ENCODE peak calls at places on chromosomes 3 and 15, in seven cellular contexts. Z is stimulated activated naive CD8-positive, alpha-beta T cell treated with anti-CD3 and anti-CD28 coated beads, Interleukin-15, amount 100 ng/mL, for 72 hours; G is posterior cingulate gyrus; R is Right ventricle myocardium inferior; A is IMR-90; T is NCI-H2029 treated with DMSO at 0.1 percent for 48 hours; Q is caudate nucleus. L is an unnamed sample.

GRCh38 chr15:48925714-48926223 is 38.0 kb downstream of the SHC4 start:
- DNase-seq in G (no peak), Q (no peak), A (peak), R (no peak), Z (no peak), T (no peak), L (peak)

GRCh38 chr3:159239054-159239453 is 437.2 kb downstream of the MFSD1 start:
- DNase-seq in Q (no peak), Z (no peak), R (no peak), G (no peak), A (no peak), T (no peak), L (no peak)

GRCh38 chr3:194092770-194093336 is 43.1 kb upstream of the HES1 start:
- DNase-seq in A (no peak), G (no peak), R (no peak), T (no peak), Q (no peak), Z (no peak), L (no peak)

GRCh38 chr3:10376353-10376752 is 55.4 kb upstream of the SEC13 start:
- DNase-seq in Q (no peak), A (no peak), G (no peak), R (no peak), T (no peak), Z (no peak), L (no peak)

GRCh38 chr3:172869356-172869755 is 118.8 kb downstream of the ECT2 start:
- DNase-seq in R (no peak), Q (no peak), G (no peak), Z (no peak), T (peak), A (no peak), L (no peak)

GRCh38 chr3:37324752-37325407 is 150.5 kb upstream of the LRRFIP2 start:
- DNase-seq in Q (no peak), A (peak), R (no peak), Z (no peak), G (no peak), T (no peak), L (no peak)

GRCh38 chr15:68339481-68339880 is 61.9 kb downstream of the FEM1B start:
- DNase-seq in R (no peak), T (no peak), G (no peak), Q (no peak), Z (no peak), A (no peak), L (no peak)

GRCh38 chr3:152961323-152961722 is 126.4 kb downstream of the P2RY1 start:
- DNase-seq in Z (no peak), R (no peak), G (no peak), Q (no peak), A (peak), T (no peak), L (peak)

GRCh38 chr3:180467177-180467576 is 134.8 kb upstream of the TTC14 start:
- DNase-seq in G (no peak), Z (no peak), T (no peak), R (no peak), Q (no peak), A (no peak), L (no peak)

GRCh38 chr3:107904536-107905066 is 186.2 kb downstream of the CD47 start:
- DNase-seq in A (no peak), Q (no peak), Z (no peak), G (no peak), R (no peak), T (no peak), L (no peak)

GRCh38 chr3:141176775-141177174 is 54.9 kb upstream of the PXYLP1 start:
- DNase-seq in Q (no peak), A (no peak), R (no peak), T (no peak), G (no peak), Z (no peak), L (no peak)